ENCODE peak calls at places on chromosomes 4 and X, in five cellular contexts. R is mucosa of descending colon, V is fibroblast of lung, U is PC-3, L is neural progenitor cell. W is an unnamed sample.

GRCh38 chr4:168880087-168880675 is 129.9 kb downstream of the CBR4 start:
- DNase-seq in R (no peak), V (peak; percentile 79), U (peak; percentile 4), L (no peak), W (no peak)

GRCh38 chr4:182238355-182238931 is 4.8 kb upstream of the TENM3 start:
- DNase-seq in R (no peak), V (peak; percentile 71), L (peak; percentile 59), U (no peak), W (no peak)

GRCh38 chr4:76488905-76489798 is 54.1 kb downstream of the SHROOM3 start:
- DNase-seq in V (peak; percentile 74), R (no peak), U (no peak), L (no peak), W (no peak)

GRCh38 chr4:181364504-181364903 is 878.7 kb upstream of the TENM3 start:
- DNase-seq in L (no peak), R (no peak), U (no peak), V (peak; percentile 31), W (no peak)

GRCh38 chr4:37685726-37686372 is 327 bp downstream of the RELL1 start:
- DNase-seq in R (no peak), V (peak; percentile 37), U (peak; percentile 9), L (peak; percentile 77), W (no peak)

GRCh38 chr4:159460408-159460807 is 357.5 kb downstream of the RAPGEF2 start:
- DNase-seq in V (peak; percentile 39), R (no peak), U (no peak), L (no peak), W (no peak)

GRCh38 chr4:42327323-42327722 is 70.0 kb upstream of the SHISA3 start:
- DNase-seq in V (no peak), R (no peak), U (no peak), L (no peak), W (no peak)

GRCh38 chrX:125998432-125998831 is 167.7 kb downstream of the DCAF12L2 start:
- DNase-seq in V (no peak), L (peak; percentile 19), U (peak; percentile 47), R (no peak), W (no peak)

GRCh38 chr4:90441770-90442169 is 314.6 kb downstream of the CCSER1 start:
- DNase-seq in R (no peak), U (peak; percentile 75), V (no peak), L (no peak), W (no peak)

GRCh38 chr4:13527983-13528822 is 16.1 kb downstream of the NKX3-2 start:
- DNase-seq in R (no peak), V (no peak), L (no peak), U (no peak), W (no peak)

GRCh38 chr4:156934259-156934635 is 37.4 kb downstream of the PDGFC start:
- DNase-seq in U (no peak), V (no peak), R (no peak), L (no peak), W (no peak)

GRCh38 chr4:137952116-137952515 is 290.0 kb downstream of the SLC7A11 start:
- DNase-seq in V (peak; percentile 5), L (no peak), R (no peak), U (no peak), W (no peak)

GRCh38 chrX:31236231-31236630 is 164.4 kb upstream of the FTHL17 start:
- DNase-seq in V (no peak), L (no peak), R (no peak), U (no peak), W (no peak)

GRCh38 chrX:132411310-132411977 is 77.4 kb downstream of the MBNL3 start:
- DNase-seq in L (no peak), U (no peak), V (no peak), R (no peak), W (no peak)

GRCh38 chr4:139209470-139210063 is 32.5 kb upstream of the ELF2 start:
- DNase-seq in R (no peak), L (no peak), V (no peak), U (no peak), W (no peak)

GRCh38 chrX:103919336-103919682 is 43.1 kb upstream of the TMSB15B start:
- DNase-seq in V (peak; percentile 54), L (no peak), R (no peak), U (peak; percentile 58), W (no peak)

GRCh38 chr4:2696423-2696822 is 59.7 kb downstream of the TNIP2 start:
- DNase-seq in U (no peak), R (peak; percentile 33), V (no peak), L (no peak), W (no peak)

GRCh38 chr4:3660086-3660927 is 105.9 kb upstream of the ADRA2C start:
- DNase-seq in L (peak; percentile 75), R (no peak), V (no peak), U (no peak), W (no peak)

GRCh38 chr4:123478859-123479345 is 82.3 kb downstream of the SPRY1 start:
- DNase-seq in V (peak; percentile 67), R (no peak), L (no peak), U (peak; percentile 87), W (no peak)

GRCh38 chr4:119659576-119659975 is 31.0 kb upstream of the PDE5A start:
- DNase-seq in U (peak; percentile 27), V (peak; percentile 91), R (no peak), L (no peak), W (no peak)

GRCh38 chr4:52579602-52580272 is 79.4 kb downstream of the USP46 start:
- DNase-seq in L (no peak), R (no peak), U (no peak), V (no peak), W (no peak)

GRCh38 chr4:109078724-109079123 is 223.7 kb downstream of the COL25A1 start:
- DNase-seq in V (peak; percentile 95), L (no peak), R (no peak), U (no peak), W (no peak)

GRCh38 chrX:63754141-63754859 is 30.7 kb downstream of the ARHGEF9 start:
- DNase-seq in V (peak; percentile 23), R (peak; percentile 57), U (no peak), L (no peak), W (no peak)

GRCh38 chrX:50941638-50942037 is 31.1 kb downstream of the BMP15 start:
- DNase-seq in V (no peak), L (peak; percentile 49), U (peak; percentile 3), R (peak; percentile 28), W (no peak)

GRCh38 chr4:183860726-183861125 is 44.4 kb upstream of the STOX2 start:
- DNase-seq in V (no peak), R (no peak), L (peak; percentile 62), U (no peak), W (no peak)

GRCh38 chr4:125582302-125582701 is 267.5 kb downstream of the FAT4 start:
- DNase-seq in U (peak; percentile 29), L (no peak), V (peak; percentile 15), R (no peak), W (no peak)

GRCh38 chrX:36957425-36958328 is 50.5 kb upstream of the FAM47C start:
- DNase-seq in R (peak; percentile 27), V (peak; percentile 2), L (peak; percentile 85), U (no peak), W (no peak)

GRCh38 chr4:152162331-152162697 is 373.6 kb downstream of the FBXW7 start:
- DNase-seq in U (peak; percentile 12), L (no peak), V (peak; percentile 33), R (no peak), W (no peak)

DNA sequence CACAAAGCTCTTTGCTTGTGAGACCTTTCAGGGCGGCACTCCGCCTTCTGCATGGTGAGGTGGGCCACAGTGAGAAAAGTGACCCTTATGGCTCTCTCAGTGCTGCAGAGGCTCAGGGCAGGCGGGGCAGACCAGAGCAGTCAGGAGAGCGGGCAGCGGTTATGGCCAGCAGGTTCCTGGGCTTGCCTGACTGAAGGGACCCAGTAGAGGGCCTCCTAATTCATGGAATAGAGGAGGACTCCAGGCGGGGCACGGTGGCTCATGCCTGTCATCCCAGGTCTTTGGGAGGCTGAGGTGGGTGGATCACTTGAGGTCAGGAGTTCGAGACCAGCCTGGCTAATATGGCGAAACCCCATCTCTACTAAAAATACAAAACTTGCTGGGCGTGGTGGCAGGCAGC is 91.4 kb downstream of the CLNK start:
- DNase-seq in U (peak; percentile 5), L (peak; percentile 31), R (peak; percentile 28), V (no peak), W (no peak)
- TF ChIP-seq CTCF in U (no peak), L (peak; percentile 30), R (no peak), V (no peak), W (peak; percentile 39)

GRCh38 chrX:151722241-151722846 is 6.5 kb downstream of the FATE1 start:
- DNase-seq in U (no peak), V (peak; percentile 4), L (peak; percentile 72), R (peak; percentile 42), W (no peak)
- TF ChIP-seq CTCF in U (no peak), V (no peak), L (peak; percentile 60), R (no peak), W (peak; percentile 22)

DNA sequence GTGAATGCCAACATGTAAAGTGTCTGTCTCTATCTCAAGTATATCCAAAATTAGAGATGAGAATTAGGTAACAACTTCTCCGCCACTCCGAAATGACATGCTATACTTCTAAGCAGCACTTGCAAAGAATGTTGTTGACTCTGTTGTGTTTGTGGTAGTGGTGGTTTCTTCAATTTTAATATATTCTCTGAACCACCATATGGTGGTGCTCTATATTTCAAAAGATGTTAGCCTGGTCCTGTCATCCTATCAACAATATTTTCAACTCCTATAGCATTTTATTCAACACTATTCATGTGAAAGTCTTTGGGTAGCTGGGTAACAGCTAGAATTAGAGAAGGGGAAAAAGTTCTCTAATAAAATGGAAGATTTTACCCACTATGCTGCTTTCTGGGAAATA is 1622.8 kb upstream of the IGFBP7 start:
- DNase-seq in V (no peak), R (no peak), U (peak; percentile 58), L (no peak), W (no peak)
- TF ChIP-seq CTCF in V (no peak), R (no peak), U (peak; percentile 83), L (peak; percentile 13), W (peak; percentile 61)

GRCh38 chr4:80840396-80840795 is 190.1 kb upstream of the BMP3 start:
- DNase-seq in R (no peak), U (no peak), V (peak; percentile 36), L (no peak), W (no peak)
- TF ChIP-seq CTCF in R (no peak), U (no peak), V (no peak), L (no peak), W (no peak)

GRCh38 chr4:79247695-79248394 is 78.0 kb downstream of the NAA11 start:
- DNase-seq in L (no peak), U (no peak), V (no peak), R (no peak), W (no peak)

GRCh38 chr4:79237836-79238235 is 88.0 kb downstream of the NAA11 start:
- DNase-seq in L (peak; percentile 13), R (no peak), U (no peak), V (no peak), W (no peak)

GRCh38 chr4:79241846-79242245 is 84.0 kb downstream of the NAA11 start:
- DNase-seq in U (peak; percentile 35), R (no peak), V (peak; percentile 72), L (peak; percentile 53), W (no peak)
- TF ChIP-seq CTCF in U (peak; percentile 40), R (no peak), V (no peak), L (peak; percentile 56), W (no peak)

GRCh38 chr4:61079427-61079826 is 120.7 kb upstream of the ADGRL3 start:
- DNase-seq in L (no peak), R (no peak), V (peak; percentile 18), U (peak; percentile 51), W (no peak)
- TF ChIP-seq CTCF in L (no peak), R (no peak), V (no peak), U (no peak), W (no peak)